ENCODE peak calls at places on chromosomes 4 and X, in six cellular contexts. D, I, P, R, J and C are unnamed samples.

GRCh38 chr4:41339812-41340809 is 83.4 kb downstream of the UCHL1 start:
- DNase-seq in D (peak), I (no peak), P (no peak), R (no peak), J (no peak), C (peak)

GRCh38 chr4:163042306-163042705 is 124.4 kb downstream of the NAF1 start:
- DNase-seq in D (no peak), I (no peak), P (no peak), R (no peak), J (no peak), C (no peak)

GRCh38 chr4:148200960-148201359 is 241.3 kb downstream of the NR3C2 start:
- DNase-seq in D (no peak), I (no peak), P (no peak), R (no peak), J (no peak), C (no peak)

GRCh38 chrX:107701493-107702121 is 73.3 kb downstream of the PRPS1 start:
- DNase-seq in D (no peak), I (peak), P (peak), R (no peak), J (no peak), C (no peak)

GRCh38 chrX:49230500-49231232 is 2.5 kb downstream of the CACNA1F start:
- DNase-seq in D (no peak), I (peak), P (peak), R (peak), J (no peak), C (no peak)

GRCh38 chrX:39162322-39162721 is 361.1 kb downstream of the MID1IP1 start:
- DNase-seq in D (no peak), I (no peak), P (peak), R (no peak), J (no peak), C (no peak)

GRCh38 chrX:27336466-27337091 is 126.6 kb downstream of the PPP4R3C start:
- DNase-seq in D (no peak), I (no peak), P (peak), R (no peak), J (peak), C (peak)

GRCh38 chrX:151225843-151226242 is 49.5 kb downstream of the GPR50 start:
- DNase-seq in D (no peak), I (no peak), P (no peak), R (no peak), J (no peak), C (no peak)

GRCh38 chr4:15231265-15232091 is 196.4 kb upstream of the C1QTNF7 start:
- DNase-seq in D (peak), I (peak), P (peak), R (peak), J (peak), C (peak)

GRCh38 chr4:79678472-79679202 is 270.6 kb upstream of the GK2 start:
- DNase-seq in D (no peak), I (peak), P (no peak), R (no peak), J (peak), C (peak)

GRCh38 chrX:21749924-21750323 is 8.0 kb downstream of the SMPX start:
- DNase-seq in D (no peak), I (no peak), P (no peak), R (no peak), J (no peak), C (no peak)

GRCh38 chr4:6020633-6021032 is 2.4 kb upstream of the C4orf50 start:
- DNase-seq in D (no peak), I (no peak), P (no peak), R (no peak), J (no peak), C (no peak)

GRCh38 chrX:20729421-20729820 is 462.7 kb upstream of the RPS6KA3 start:
- DNase-seq in D (no peak), I (no peak), P (no peak), R (no peak), J (no peak), C (no peak)

GRCh38 chrX:24646745-24647182 is 383 bp downstream of the PCYT1B start:
- DNase-seq in D (no peak), I (no peak), P (no peak), R (no peak), J (no peak), C (no peak)

GRCh38 chr4:179804440-179804839 is 2362.2 kb upstream of the AGA start:
- DNase-seq in D (no peak), I (no peak), P (no peak), R (no peak), J (no peak), C (peak)

GRCh38 chr4:52822583-52823477 is 39.3 kb upstream of the RASL11B start:
- DNase-seq in D (peak), I (no peak), P (no peak), R (no peak), J (no peak), C (peak)

GRCh38 chrX:68708503-68709290 is 61.2 kb downstream of the STARD8 start:
- DNase-seq in D (no peak), I (no peak), P (no peak), R (no peak), J (no peak), C (no peak)

GRCh38 chr4:39808231-39808749 is 110.4 kb downstream of the UBE2K start:
- DNase-seq in D (no peak), I (no peak), P (no peak), R (no peak), J (no peak), C (no peak)

GRCh38 chr4:77959566-77960338 is 97.1 kb downstream of the MRPL1 start:
- DNase-seq in D (peak), I (no peak), P (peak), R (no peak), J (peak), C (peak)

GRCh38 chr4:31193516-31193915 is 473.3 kb downstream of the PCDH7 start:
- DNase-seq in D (no peak), I (no peak), P (no peak), R (no peak), J (no peak), C (no peak)

GRCh38 chr4:87886083-87886482 is 53.3 kb downstream of the MEPE start:
- DNase-seq in D (no peak), I (no peak), P (no peak), R (no peak), J (no peak), C (no peak)

GRCh38 chrX:107288676-107289075 is 82.3 kb downstream of the DNAAF6 start:
- DNase-seq in D (no peak), I (no peak), P (no peak), R (no peak), J (no peak), C (no peak)

GRCh38 chr4:173330590-173330989 is 3.6 kb downstream of the HMGB2 start:
- DNase-seq in D (no peak), I (no peak), P (no peak), R (no peak), J (no peak), C (no peak)

GRCh38 chr4:185534850-185535761 is at the start of gene PDLIM3:
- DNase-seq in D (no peak), I (peak), P (no peak), R (no peak), J (peak), C (peak)

GRCh38 chr4:77232653-77233052 is 75.6 kb downstream of the CCNG2 start:
- DNase-seq in D (no peak), I (no peak), P (no peak), R (no peak), J (peak), C (peak)

GRCh38 chrX:19747672-19748610 is 139.5 kb downstream of the SH3KBP1 start:
- DNase-seq in D (no peak), I (no peak), P (peak), R (peak), J (no peak), C (no peak)

GRCh38 chr4:6873792-6874461 is 35.7 kb upstream of the TBC1D14 start:
- DNase-seq in D (no peak), I (peak), P (peak), R (peak), J (peak), C (peak)

GRCh38 chrX:54745676-54746075 is 52.4 kb downstream of the ITIH6 start:
- DNase-seq in D (no peak), I (no peak), P (no peak), R (no peak), J (no peak), C (no peak)

GRCh38 chr4:168683595-168683994 is 186.7 kb downstream of the PALLD start:
- DNase-seq in D (no peak), I (no peak), P (no peak), R (no peak), J (no peak), C (peak)

GRCh38 chrX:49089553-49089952 is 9.9 kb upstream of the WDR45 start:
- DNase-seq in D (no peak), I (no peak), P (no peak), R (no peak), J (no peak), C (no peak)

GRCh38 chrX:43615677-43616076 is 40.4 kb upstream of the MAOA start:
- DNase-seq in D (no peak), I (no peak), P (no peak), R (no peak), J (no peak), C (no peak)

GRCh38 chr4:150289198-150289597 is 211.0 kb downstream of the DCLK2 start:
- DNase-seq in D (no peak), I (no peak), P (no peak), R (no peak), J (no peak), C (no peak)

GRCh38 chr4:106273831-106274230 is 42.2 kb downstream of the TBCK start:
- DNase-seq in D (no peak), I (no peak), P (no peak), R (no peak), J (peak), C (peak)

GRCh38 chrX:17654116-17654515 is 83.2 kb upstream of the SCML1 start:
- DNase-seq in D (no peak), I (no peak), P (peak), R (no peak), J (no peak), C (no peak)

GRCh38 chr4:137610960-137611359 is 78.7 kb upstream of the PCDH18 start:
- DNase-seq in D (no peak), I (no peak), P (peak), R (no peak), J (peak), C (no peak)

GRCh38 chrX:41137589-41137988 is 52.3 kb downstream of the USP9X start:
- DNase-seq in D (no peak), I (no peak), P (no peak), R (no peak), J (no peak), C (no peak)
- TF ChIP-seq CTCF in D (peak), I (peak), P (peak), R (peak), J (peak), C (peak)

GRCh38 chr4:184203300-184203699 is 14.4 kb downstream of the ENPP6 start:
- DNase-seq in D (no peak), I (no peak), P (no peak), R (no peak), J (no peak), C (no peak)
- H3K4me3 ChIP-seq in D (no peak), I (no peak), P (no peak), R (no peak), J (no peak), C (no peak)

GRCh38 chrX:129606918-129607317 is 47.8 kb downstream of the APLN start:
- DNase-seq in D (no peak), I (peak), P (peak), R (peak), J (peak), C (peak)
- TF ChIP-seq CTCF in D (peak), I (peak), P (peak), R (peak), J (peak), C (peak)

GRCh38 chrX:2889045-2889605 is 40.0 kb downstream of the ARSD start:
- DNase-seq in D (no peak), I (no peak), P (no peak), R (no peak), J (no peak), C (no peak)
- H3K4me3 ChIP-seq in D (peak), I (peak), P (peak), R (peak), J (peak), C (peak)

DNA sequence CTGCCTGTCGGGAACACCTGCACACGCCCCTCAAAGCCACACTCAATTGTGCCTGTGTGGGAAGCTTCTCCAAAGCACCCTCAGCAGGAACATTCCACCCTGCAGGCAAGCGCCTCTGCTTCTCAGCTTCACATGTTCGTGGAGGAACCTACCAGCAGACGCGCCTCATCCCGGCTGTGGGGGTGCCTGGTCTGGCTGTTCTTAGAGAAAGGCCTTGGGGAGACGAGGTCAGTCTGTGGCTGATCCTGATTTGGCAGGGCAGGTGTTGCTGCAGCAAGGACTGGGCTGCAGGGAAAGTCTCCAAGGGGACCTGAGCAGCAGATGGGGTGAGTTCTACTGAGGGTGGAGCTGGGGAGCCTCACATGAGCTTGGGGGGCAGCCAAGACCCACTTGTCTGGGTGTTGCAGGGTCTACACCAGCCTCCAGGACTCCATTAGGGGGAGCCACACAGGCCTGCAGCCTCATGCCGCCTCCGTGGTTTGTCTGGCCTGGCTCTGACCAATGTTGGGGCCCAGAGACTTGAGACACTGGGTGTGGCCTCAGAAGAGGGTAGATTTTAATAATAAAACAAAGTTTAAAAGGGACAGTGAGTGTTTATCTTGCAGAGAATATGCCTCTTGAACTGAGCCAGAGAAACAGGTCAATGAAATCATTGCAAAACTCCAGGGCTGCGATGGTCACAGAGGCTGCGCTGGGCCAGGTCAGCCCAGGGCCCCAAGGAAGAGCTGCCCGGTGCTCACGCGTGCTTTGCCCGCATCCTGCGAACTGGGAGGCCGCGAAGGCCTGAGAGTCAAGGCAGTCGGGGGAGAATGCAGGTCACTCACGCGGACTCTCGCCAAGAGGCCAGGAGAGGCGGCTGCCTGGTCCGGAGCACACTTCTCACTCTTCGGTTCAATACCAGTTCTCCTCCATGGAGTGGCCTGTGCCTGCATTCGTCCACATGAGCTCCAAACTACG is 21.1 kb downstream of the RNF212 start:
- DNase-seq in D (no peak), I (no peak), P (no peak), R (no peak), J (no peak), C (no peak)
- TF ChIP-seq CTCF in D (no peak), I (no peak), P (no peak), R (no peak), J (peak), C (peak)

DNA sequence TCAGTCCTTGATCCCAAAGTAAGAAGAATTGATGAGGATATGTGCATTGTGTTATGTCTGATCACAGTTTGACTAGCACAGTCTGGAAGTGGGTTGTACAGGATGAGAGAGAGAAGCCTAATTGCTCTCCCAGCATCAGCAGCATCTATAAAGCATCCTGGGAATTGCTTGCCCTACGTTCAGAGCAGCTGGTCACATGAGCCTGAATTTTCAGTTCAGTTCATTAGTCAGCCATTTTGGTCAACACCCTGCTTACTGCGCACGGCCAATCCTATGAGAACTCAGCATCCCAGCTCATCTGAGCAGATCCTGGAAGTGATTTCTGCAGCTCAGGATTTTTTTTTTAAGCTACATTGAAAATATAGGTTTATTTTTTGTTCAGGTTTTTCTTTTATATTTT is at the start of gene RUFY3:
- DNase-seq in D (peak), I (peak), P (no peak), R (no peak), J (peak), C (peak)
- H3K4me3 ChIP-seq in D (peak), I (peak), P (no peak), R (no peak), J (peak), C (peak)

DNA sequence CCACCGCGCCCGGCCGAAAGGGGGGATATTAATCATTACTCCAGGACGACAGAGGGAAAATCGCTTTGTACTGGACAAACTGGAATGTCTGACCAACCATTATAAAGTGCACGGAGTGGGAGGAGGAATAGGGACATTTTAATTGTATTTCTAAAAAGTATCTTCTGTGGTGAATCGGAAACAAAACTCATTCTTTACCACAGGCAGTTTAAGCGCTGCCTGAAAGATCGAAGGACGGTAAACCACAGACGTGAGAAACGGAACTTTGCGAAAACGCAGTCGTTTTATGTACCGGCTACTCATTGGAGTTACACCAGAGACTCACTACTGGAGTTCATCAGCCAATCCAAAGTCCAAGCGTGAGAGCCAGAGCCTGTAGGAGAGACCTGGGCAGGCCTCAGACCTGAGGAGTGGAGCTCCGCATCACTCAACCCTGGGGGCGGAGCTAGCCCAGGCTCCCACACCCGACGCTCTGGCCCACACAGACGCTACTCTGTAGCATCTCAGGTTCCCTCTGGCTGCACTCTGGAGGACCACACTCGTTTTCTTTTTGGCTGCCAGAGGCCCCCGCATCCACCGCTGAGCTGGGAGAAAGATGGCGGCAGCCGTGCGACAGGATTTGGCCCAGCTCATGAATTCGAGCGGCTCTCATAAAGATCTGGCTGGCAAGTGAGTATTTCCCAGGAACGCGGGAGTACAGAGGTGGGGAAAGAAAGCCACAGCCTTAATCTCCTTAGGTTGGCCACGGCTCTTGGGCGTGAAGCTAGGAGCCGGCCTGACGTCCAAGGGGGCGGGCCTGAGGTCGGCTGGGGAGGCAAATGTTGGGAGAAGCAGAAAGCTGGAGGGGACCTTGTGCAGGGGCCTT is at the start of gene COPS4:
- DNase-seq in D (peak), I (peak), P (peak), R (peak), J (peak), C (peak)
- TF ChIP-seq CTCF in D (peak), I (peak), P (no peak), R (peak), J (peak), C (peak)

GRCh38 chrX:120750381-120750780 is 120.5 kb upstream of the C1GALT1C1 start:
- DNase-seq in D (no peak), I (no peak), P (no peak), R (no peak), J (no peak), C (no peak)
- H3K4me3 ChIP-seq in D (no peak), I (no peak), P (no peak), R (no peak), J (no peak), C (no peak)

GRCh38 chr4:140251566-140251965 is 97.6 kb upstream of the MAML3 start:
- DNase-seq in D (no peak), I (no peak), P (no peak), R (no peak), J (no peak), C (no peak)

GRCh38 chr4:140252144-140252741 is 98.3 kb upstream of the MAML3 start:
- DNase-seq in D (no peak), I (peak), P (no peak), R (no peak), J (no peak), C (no peak)

GRCh38 chr4:140247237-140247636 is 93.3 kb upstream of the MAML3 start:
- DNase-seq in D (no peak), I (no peak), P (no peak), R (no peak), J (no peak), C (no peak)

GRCh38 chr4:140250989-140251552 is 97.1 kb upstream of the MAML3 start:
- DNase-seq in D (no peak), I (no peak), P (no peak), R (no peak), J (no peak), C (no peak)

DNA sequence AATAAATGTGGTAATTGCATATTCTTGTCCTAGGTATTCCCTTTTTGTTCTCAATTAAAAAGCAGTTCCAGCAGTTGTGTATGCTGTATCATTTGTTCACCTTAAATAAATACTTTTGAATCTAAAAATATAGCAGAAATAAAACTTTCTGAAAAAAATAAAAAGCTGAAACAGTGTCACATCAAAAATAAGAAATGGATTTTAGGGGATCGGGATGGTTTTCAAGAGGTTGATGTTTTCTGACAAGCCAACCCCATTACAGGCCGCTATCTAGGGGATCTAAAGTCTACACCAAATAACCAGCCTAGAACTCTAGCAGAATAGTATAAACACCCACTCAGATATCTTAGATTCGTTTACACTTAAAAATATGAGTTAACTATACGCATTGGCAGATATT is 95.4 kb upstream of the MAML3 start:
- DNase-seq in D (no peak), I (no peak), P (no peak), R (no peak), J (no peak), C (peak)
- TF ChIP-seq CTCF in D (no peak), I (no peak), P (no peak), R (no peak), J (no peak), C (no peak)

GRCh38 chr4:2965262-2965661 is 1.9 kb downstream of the GRK4 start:
- DNase-seq in D (no peak), I (no peak), P (no peak), R (no peak), J (no peak), C (no peak)
- H3K4me3 ChIP-seq in D (no peak), I (no peak), P (no peak), R (no peak), J (no peak), C (no peak)